ENCODE peak calls at places on chromosomes 11 and 22, in ten cellular contexts. One of them, this sample, is unnamed.

GRCh38 chr11:62459080-62459479 is 40.2 kb downstream of the SCGB1A1 start:
- DNase-seq in stimulated activated CD8-positive, alpha-beta memory T cell treated with anti-CD3 and anti-CD28 coated beads, Interleukin-4, amount 100 ng/mL, for 4 hours: no peak
- DNase-seq in left colon: no peak
- DNase-seq in T-cell: no peak
- DNase-seq in activated effector memory CD4-positive, alpha-beta T cell treated with Interleukin-2 at 50 U/mL for 16 hours: no peak
- DNase-seq in NCI-H1436 treated with DMSO at 0.1 percent for 48 hours: no peak
- DNase-seq in heart right ventricle: no peak
- DNase-seq in activated T-helper 9 cell treated with anti-CD3 and anti-CD28 coated beads, Interleukin-2, amount 50 U/mL, for 16 hours: no peak
- DNase-seq in NCI-H460: no peak
- DNase-seq in effector memory CD8-positive, alpha-beta T cell: no peak
- DNase-seq in this sample: no peak

GRCh38 chr11:63491614-63492372 is 826 bp upstream of the PLAAT5 start:
- DNase-seq in stimulated activated CD8-positive, alpha-beta memory T cell treated with anti-CD3 and anti-CD28 coated beads, Interleukin-4, amount 100 ng/mL, for 4 hours: no peak
- DNase-seq in left colon: no peak
- DNase-seq in T-cell: no peak
- DNase-seq in activated effector memory CD4-positive, alpha-beta T cell treated with Interleukin-2 at 50 U/mL for 16 hours: no peak
- DNase-seq in NCI-H1436 treated with DMSO at 0.1 percent for 48 hours: no peak
- DNase-seq in heart right ventricle: no peak
- DNase-seq in activated T-helper 9 cell treated with anti-CD3 and anti-CD28 coated beads, Interleukin-2, amount 50 U/mL, for 16 hours: no peak
- DNase-seq in NCI-H460: no peak
- DNase-seq in effector memory CD8-positive, alpha-beta T cell: no peak
- DNase-seq in this sample: no peak

GRCh38 chr22:35761037-35761436 is 43.4 kb downstream of the APOL5 start:
- DNase-seq in stimulated activated CD8-positive, alpha-beta memory T cell treated with anti-CD3 and anti-CD28 coated beads, Interleukin-4, amount 100 ng/mL, for 4 hours: no peak
- DNase-seq in left colon: no peak
- DNase-seq in T-cell: no peak
- DNase-seq in activated effector memory CD4-positive, alpha-beta T cell treated with Interleukin-2 at 50 U/mL for 16 hours: no peak
- DNase-seq in NCI-H1436 treated with DMSO at 0.1 percent for 48 hours: no peak
- DNase-seq in heart right ventricle: no peak
- DNase-seq in activated T-helper 9 cell treated with anti-CD3 and anti-CD28 coated beads, Interleukin-2, amount 50 U/mL, for 16 hours: no peak
- DNase-seq in NCI-H460: no peak
- DNase-seq in effector memory CD8-positive, alpha-beta T cell: no peak
- DNase-seq in this sample: peak

GRCh38 chr11:47270331-47271271 is 668 bp downstream of the MADD start:
- DNase-seq in stimulated activated CD8-positive, alpha-beta memory T cell treated with anti-CD3 and anti-CD28 coated beads, Interleukin-4, amount 100 ng/mL, for 4 hours: no peak
- DNase-seq in left colon: no peak
- DNase-seq in T-cell: peak
- DNase-seq in activated effector memory CD4-positive, alpha-beta T cell treated with Interleukin-2 at 50 U/mL for 16 hours: peak
- DNase-seq in NCI-H1436 treated with DMSO at 0.1 percent for 48 hours: no peak
- DNase-seq in heart right ventricle: no peak
- DNase-seq in activated T-helper 9 cell treated with anti-CD3 and anti-CD28 coated beads, Interleukin-2, amount 50 U/mL, for 16 hours: no peak
- DNase-seq in NCI-H460: no peak
- DNase-seq in effector memory CD8-positive, alpha-beta T cell: peak
- DNase-seq in this sample: peak

GRCh38 chr11:71266114-71266833 is 13.9 kb upstream of the SHANK2 start:
- DNase-seq in stimulated activated CD8-positive, alpha-beta memory T cell treated with anti-CD3 and anti-CD28 coated beads, Interleukin-4, amount 100 ng/mL, for 4 hours: no peak
- DNase-seq in left colon: peak
- DNase-seq in T-cell: no peak
- DNase-seq in activated effector memory CD4-positive, alpha-beta T cell treated with Interleukin-2 at 50 U/mL for 16 hours: no peak
- DNase-seq in NCI-H1436 treated with DMSO at 0.1 percent for 48 hours: no peak
- DNase-seq in heart right ventricle: no peak
- DNase-seq in activated T-helper 9 cell treated with anti-CD3 and anti-CD28 coated beads, Interleukin-2, amount 50 U/mL, for 16 hours: no peak
- DNase-seq in NCI-H460: no peak
- DNase-seq in effector memory CD8-positive, alpha-beta T cell: no peak
- DNase-seq in this sample: no peak

GRCh38 chr11:46188017-46188416 is 66.8 kb upstream of the PHF21A start:
- DNase-seq in stimulated activated CD8-positive, alpha-beta memory T cell treated with anti-CD3 and anti-CD28 coated beads, Interleukin-4, amount 100 ng/mL, for 4 hours: no peak
- DNase-seq in left colon: no peak
- DNase-seq in T-cell: no peak
- DNase-seq in activated effector memory CD4-positive, alpha-beta T cell treated with Interleukin-2 at 50 U/mL for 16 hours: no peak
- DNase-seq in NCI-H1436 treated with DMSO at 0.1 percent for 48 hours: no peak
- DNase-seq in heart right ventricle: no peak
- DNase-seq in activated T-helper 9 cell treated with anti-CD3 and anti-CD28 coated beads, Interleukin-2, amount 50 U/mL, for 16 hours: no peak
- DNase-seq in NCI-H460: no peak
- DNase-seq in effector memory CD8-positive, alpha-beta T cell: no peak
- DNase-seq in this sample: no peak

GRCh38 chr11:12110714-12111481 is 508 bp downstream of the MICAL2 start:
- DNase-seq in stimulated activated CD8-positive, alpha-beta memory T cell treated with anti-CD3 and anti-CD28 coated beads, Interleukin-4, amount 100 ng/mL, for 4 hours: no peak
- DNase-seq in left colon: peak
- DNase-seq in T-cell: no peak
- DNase-seq in activated effector memory CD4-positive, alpha-beta T cell treated with Interleukin-2 at 50 U/mL for 16 hours: no peak
- DNase-seq in NCI-H1436 treated with DMSO at 0.1 percent for 48 hours: no peak
- DNase-seq in heart right ventricle: peak
- DNase-seq in activated T-helper 9 cell treated with anti-CD3 and anti-CD28 coated beads, Interleukin-2, amount 50 U/mL, for 16 hours: peak
- DNase-seq in NCI-H460: no peak
- DNase-seq in effector memory CD8-positive, alpha-beta T cell: peak
- DNase-seq in this sample: no peak

GRCh38 chr22:23094695-23095466 is 24.6 kb downstream of the GNAZ start:
- DNase-seq in stimulated activated CD8-positive, alpha-beta memory T cell treated with anti-CD3 and anti-CD28 coated beads, Interleukin-4, amount 100 ng/mL, for 4 hours: no peak
- DNase-seq in left colon: no peak
- DNase-seq in T-cell: no peak
- DNase-seq in activated effector memory CD4-positive, alpha-beta T cell treated with Interleukin-2 at 50 U/mL for 16 hours: no peak
- DNase-seq in NCI-H1436 treated with DMSO at 0.1 percent for 48 hours: no peak
- DNase-seq in heart right ventricle: no peak
- DNase-seq in activated T-helper 9 cell treated with anti-CD3 and anti-CD28 coated beads, Interleukin-2, amount 50 U/mL, for 16 hours: no peak
- DNase-seq in NCI-H460: no peak
- DNase-seq in effector memory CD8-positive, alpha-beta T cell: no peak
- DNase-seq in this sample: peak

GRCh38 chr11:111870113-111870512 is 1.3 kb downstream of the ALG9 start:
- DNase-seq in stimulated activated CD8-positive, alpha-beta memory T cell treated with anti-CD3 and anti-CD28 coated beads, Interleukin-4, amount 100 ng/mL, for 4 hours: no peak
- DNase-seq in left colon: no peak
- DNase-seq in T-cell: no peak
- DNase-seq in activated effector memory CD4-positive, alpha-beta T cell treated with Interleukin-2 at 50 U/mL for 16 hours: no peak
- DNase-seq in NCI-H1436 treated with DMSO at 0.1 percent for 48 hours: no peak
- DNase-seq in heart right ventricle: no peak
- DNase-seq in activated T-helper 9 cell treated with anti-CD3 and anti-CD28 coated beads, Interleukin-2, amount 50 U/mL, for 16 hours: no peak
- DNase-seq in NCI-H460: no peak
- DNase-seq in effector memory CD8-positive, alpha-beta T cell: no peak
- DNase-seq in this sample: no peak

GRCh38 chr11:98589975-98590374 is 430.8 kb upstream of the CNTN5 start:
- DNase-seq in stimulated activated CD8-positive, alpha-beta memory T cell treated with anti-CD3 and anti-CD28 coated beads, Interleukin-4, amount 100 ng/mL, for 4 hours: no peak
- DNase-seq in left colon: no peak
- DNase-seq in T-cell: no peak
- DNase-seq in activated effector memory CD4-positive, alpha-beta T cell treated with Interleukin-2 at 50 U/mL for 16 hours: no peak
- DNase-seq in NCI-H1436 treated with DMSO at 0.1 percent for 48 hours: no peak
- DNase-seq in heart right ventricle: no peak
- DNase-seq in activated T-helper 9 cell treated with anti-CD3 and anti-CD28 coated beads, Interleukin-2, amount 50 U/mL, for 16 hours: no peak
- DNase-seq in NCI-H460: no peak
- DNase-seq in effector memory CD8-positive, alpha-beta T cell: no peak
- DNase-seq in this sample: no peak

GRCh38 chr22:40491990-40492631 is 121.7 kb downstream of the SGSM3 start:
- DNase-seq in stimulated activated CD8-positive, alpha-beta memory T cell treated with anti-CD3 and anti-CD28 coated beads, Interleukin-4, amount 100 ng/mL, for 4 hours: no peak
- DNase-seq in left colon: no peak
- DNase-seq in T-cell: no peak
- DNase-seq in activated effector memory CD4-positive, alpha-beta T cell treated with Interleukin-2 at 50 U/mL for 16 hours: no peak
- DNase-seq in NCI-H1436 treated with DMSO at 0.1 percent for 48 hours: no peak
- DNase-seq in heart right ventricle: no peak
- DNase-seq in activated T-helper 9 cell treated with anti-CD3 and anti-CD28 coated beads, Interleukin-2, amount 50 U/mL, for 16 hours: no peak
- DNase-seq in NCI-H460: no peak
- DNase-seq in effector memory CD8-positive, alpha-beta T cell: no peak
- DNase-seq in this sample: peak

GRCh38 chr11:128686045-128686741 is 7.7 kb upstream of the FLI1 start:
- DNase-seq in stimulated activated CD8-positive, alpha-beta memory T cell treated with anti-CD3 and anti-CD28 coated beads, Interleukin-4, amount 100 ng/mL, for 4 hours: no peak
- DNase-seq in left colon: no peak
- DNase-seq in T-cell: no peak
- DNase-seq in activated effector memory CD4-positive, alpha-beta T cell treated with Interleukin-2 at 50 U/mL for 16 hours: no peak
- DNase-seq in NCI-H1436 treated with DMSO at 0.1 percent for 48 hours: no peak
- DNase-seq in heart right ventricle: no peak
- DNase-seq in activated T-helper 9 cell treated with anti-CD3 and anti-CD28 coated beads, Interleukin-2, amount 50 U/mL, for 16 hours: no peak
- DNase-seq in NCI-H460: no peak
- DNase-seq in effector memory CD8-positive, alpha-beta T cell: no peak
- DNase-seq in this sample: no peak

GRCh38 chr22:45318558-45319318 is 9.0 kb downstream of the FAM118A start:
- DNase-seq in stimulated activated CD8-positive, alpha-beta memory T cell treated with anti-CD3 and anti-CD28 coated beads, Interleukin-4, amount 100 ng/mL, for 4 hours: peak
- DNase-seq in left colon: no peak
- DNase-seq in T-cell: peak
- DNase-seq in activated effector memory CD4-positive, alpha-beta T cell treated with Interleukin-2 at 50 U/mL for 16 hours: peak
- DNase-seq in NCI-H1436 treated with DMSO at 0.1 percent for 48 hours: no peak
- DNase-seq in heart right ventricle: no peak
- DNase-seq in activated T-helper 9 cell treated with anti-CD3 and anti-CD28 coated beads, Interleukin-2, amount 50 U/mL, for 16 hours: no peak
- DNase-seq in NCI-H460: no peak
- DNase-seq in effector memory CD8-positive, alpha-beta T cell: peak
- DNase-seq in this sample: no peak

GRCh38 chr11:515131-515530 is 8.1 kb upstream of the RNH1 start:
- DNase-seq in stimulated activated CD8-positive, alpha-beta memory T cell treated with anti-CD3 and anti-CD28 coated beads, Interleukin-4, amount 100 ng/mL, for 4 hours: no peak
- DNase-seq in left colon: no peak
- DNase-seq in T-cell: no peak
- DNase-seq in activated effector memory CD4-positive, alpha-beta T cell treated with Interleukin-2 at 50 U/mL for 16 hours: no peak
- DNase-seq in NCI-H1436 treated with DMSO at 0.1 percent for 48 hours: no peak
- DNase-seq in heart right ventricle: no peak
- DNase-seq in activated T-helper 9 cell treated with anti-CD3 and anti-CD28 coated beads, Interleukin-2, amount 50 U/mL, for 16 hours: no peak
- DNase-seq in NCI-H460: no peak
- DNase-seq in effector memory CD8-positive, alpha-beta T cell: no peak
- DNase-seq in this sample: no peak

GRCh38 chr11:64000740-64001514 is 14.7 kb downstream of the OTUB1 start:
- DNase-seq in stimulated activated CD8-positive, alpha-beta memory T cell treated with anti-CD3 and anti-CD28 coated beads, Interleukin-4, amount 100 ng/mL, for 4 hours: no peak
- DNase-seq in left colon: peak
- DNase-seq in T-cell: no peak
- DNase-seq in activated effector memory CD4-positive, alpha-beta T cell treated with Interleukin-2 at 50 U/mL for 16 hours: no peak
- DNase-seq in NCI-H1436 treated with DMSO at 0.1 percent for 48 hours: no peak
- DNase-seq in heart right ventricle: no peak
- DNase-seq in activated T-helper 9 cell treated with anti-CD3 and anti-CD28 coated beads, Interleukin-2, amount 50 U/mL, for 16 hours: no peak
- DNase-seq in NCI-H460: no peak
- DNase-seq in effector memory CD8-positive, alpha-beta T cell: no peak
- DNase-seq in this sample: no peak

GRCh38 chr11:28146123-28146751 is 38.0 kb downstream of the METTL15 start:
- DNase-seq in stimulated activated CD8-positive, alpha-beta memory T cell treated with anti-CD3 and anti-CD28 coated beads, Interleukin-4, amount 100 ng/mL, for 4 hours: no peak
- DNase-seq in left colon: no peak
- DNase-seq in T-cell: no peak
- DNase-seq in activated effector memory CD4-positive, alpha-beta T cell treated with Interleukin-2 at 50 U/mL for 16 hours: no peak
- DNase-seq in NCI-H1436 treated with DMSO at 0.1 percent for 48 hours: no peak
- DNase-seq in heart right ventricle: no peak
- DNase-seq in activated T-helper 9 cell treated with anti-CD3 and anti-CD28 coated beads, Interleukin-2, amount 50 U/mL, for 16 hours: no peak
- DNase-seq in NCI-H460: peak
- DNase-seq in effector memory CD8-positive, alpha-beta T cell: no peak
- DNase-seq in this sample: peak

GRCh38 chr22:42929838-42930155 is 72.7 kb upstream of the ARFGAP3 start:
- DNase-seq in stimulated activated CD8-positive, alpha-beta memory T cell treated with anti-CD3 and anti-CD28 coated beads, Interleukin-4, amount 100 ng/mL, for 4 hours: no peak
- DNase-seq in left colon: no peak
- DNase-seq in T-cell: no peak
- DNase-seq in activated effector memory CD4-positive, alpha-beta T cell treated with Interleukin-2 at 50 U/mL for 16 hours: no peak
- DNase-seq in NCI-H1436 treated with DMSO at 0.1 percent for 48 hours: no peak
- DNase-seq in heart right ventricle: no peak
- DNase-seq in activated T-helper 9 cell treated with anti-CD3 and anti-CD28 coated beads, Interleukin-2, amount 50 U/mL, for 16 hours: no peak
- DNase-seq in NCI-H460: no peak
- DNase-seq in effector memory CD8-positive, alpha-beta T cell: no peak
- DNase-seq in this sample: no peak

GRCh38 chr22:41541484-41541883 is 2.8 kb downstream of the POLR3H start:
- DNase-seq in stimulated activated CD8-positive, alpha-beta memory T cell treated with anti-CD3 and anti-CD28 coated beads, Interleukin-4, amount 100 ng/mL, for 4 hours: no peak
- DNase-seq in left colon: no peak
- DNase-seq in T-cell: no peak
- DNase-seq in activated effector memory CD4-positive, alpha-beta T cell treated with Interleukin-2 at 50 U/mL for 16 hours: no peak
- DNase-seq in NCI-H1436 treated with DMSO at 0.1 percent for 48 hours: no peak
- DNase-seq in heart right ventricle: no peak
- DNase-seq in activated T-helper 9 cell treated with anti-CD3 and anti-CD28 coated beads, Interleukin-2, amount 50 U/mL, for 16 hours: no peak
- DNase-seq in NCI-H460: no peak
- DNase-seq in effector memory CD8-positive, alpha-beta T cell: no peak
- DNase-seq in this sample: no peak

GRCh38 chr11:31092638-31093037 is 276.9 kb downstream of the DCDC1 start:
- DNase-seq in stimulated activated CD8-positive, alpha-beta memory T cell treated with anti-CD3 and anti-CD28 coated beads, Interleukin-4, amount 100 ng/mL, for 4 hours: no peak
- DNase-seq in left colon: no peak
- DNase-seq in T-cell: no peak
- DNase-seq in activated effector memory CD4-positive, alpha-beta T cell treated with Interleukin-2 at 50 U/mL for 16 hours: no peak
- DNase-seq in NCI-H1436 treated with DMSO at 0.1 percent for 48 hours: no peak
- DNase-seq in heart right ventricle: no peak
- DNase-seq in activated T-helper 9 cell treated with anti-CD3 and anti-CD28 coated beads, Interleukin-2, amount 50 U/mL, for 16 hours: no peak
- DNase-seq in NCI-H460: no peak
- DNase-seq in effector memory CD8-positive, alpha-beta T cell: no peak
- DNase-seq in this sample: no peak

GRCh38 chr11:6655790-6656580 is at the start of gene DCHS1:
- DNase-seq in stimulated activated CD8-positive, alpha-beta memory T cell treated with anti-CD3 and anti-CD28 coated beads, Interleukin-4, amount 100 ng/mL, for 4 hours: no peak
- DNase-seq in left colon: no peak
- DNase-seq in T-cell: no peak
- DNase-seq in activated effector memory CD4-positive, alpha-beta T cell treated with Interleukin-2 at 50 U/mL for 16 hours: no peak
- DNase-seq in NCI-H1436 treated with DMSO at 0.1 percent for 48 hours: no peak
- DNase-seq in heart right ventricle: peak
- DNase-seq in activated T-helper 9 cell treated with anti-CD3 and anti-CD28 coated beads, Interleukin-2, amount 50 U/mL, for 16 hours: no peak
- DNase-seq in NCI-H460: no peak
- DNase-seq in effector memory CD8-positive, alpha-beta T cell: no peak
- DNase-seq in this sample: no peak

GRCh38 chr22:49913446-49913845 is 4.8 kb downstream of the ALG12 start:
- DNase-seq in stimulated activated CD8-positive, alpha-beta memory T cell treated with anti-CD3 and anti-CD28 coated beads, Interleukin-4, amount 100 ng/mL, for 4 hours: no peak
- DNase-seq in left colon: no peak
- DNase-seq in T-cell: no peak
- DNase-seq in activated effector memory CD4-positive, alpha-beta T cell treated with Interleukin-2 at 50 U/mL for 16 hours: no peak
- DNase-seq in NCI-H1436 treated with DMSO at 0.1 percent for 48 hours: no peak
- DNase-seq in heart right ventricle: no peak
- DNase-seq in activated T-helper 9 cell treated with anti-CD3 and anti-CD28 coated beads, Interleukin-2, amount 50 U/mL, for 16 hours: no peak
- DNase-seq in NCI-H460: no peak
- DNase-seq in effector memory CD8-positive, alpha-beta T cell: no peak
- DNase-seq in this sample: no peak

GRCh38 chr11:2831826-2832717 is 53.5 kb downstream of the CDKN1C start:
- DNase-seq in stimulated activated CD8-positive, alpha-beta memory T cell treated with anti-CD3 and anti-CD28 coated beads, Interleukin-4, amount 100 ng/mL, for 4 hours: no peak
- DNase-seq in left colon: no peak
- DNase-seq in T-cell: no peak
- DNase-seq in activated effector memory CD4-positive, alpha-beta T cell treated with Interleukin-2 at 50 U/mL for 16 hours: no peak
- DNase-seq in NCI-H1436 treated with DMSO at 0.1 percent for 48 hours: no peak
- DNase-seq in heart right ventricle: peak
- DNase-seq in activated T-helper 9 cell treated with anti-CD3 and anti-CD28 coated beads, Interleukin-2, amount 50 U/mL, for 16 hours: no peak
- DNase-seq in NCI-H460: no peak
- DNase-seq in effector memory CD8-positive, alpha-beta T cell: no peak
- DNase-seq in this sample: no peak

GRCh38 chr22:20530368-20531153 is 23.2 kb downstream of the MED15 start:
- DNase-seq in stimulated activated CD8-positive, alpha-beta memory T cell treated with anti-CD3 and anti-CD28 coated beads, Interleukin-4, amount 100 ng/mL, for 4 hours: no peak
- DNase-seq in left colon: peak
- DNase-seq in T-cell: no peak
- DNase-seq in activated effector memory CD4-positive, alpha-beta T cell treated with Interleukin-2 at 50 U/mL for 16 hours: no peak
- DNase-seq in NCI-H1436 treated with DMSO at 0.1 percent for 48 hours: no peak
- DNase-seq in heart right ventricle: no peak
- DNase-seq in activated T-helper 9 cell treated with anti-CD3 and anti-CD28 coated beads, Interleukin-2, amount 50 U/mL, for 16 hours: no peak
- DNase-seq in NCI-H460: peak
- DNase-seq in effector memory CD8-positive, alpha-beta T cell: no peak
- DNase-seq in this sample: no peak

GRCh38 chr22:43616645-43617044 is 195.5 kb downstream of the EFCAB6 start:
- DNase-seq in stimulated activated CD8-positive, alpha-beta memory T cell treated with anti-CD3 and anti-CD28 coated beads, Interleukin-4, amount 100 ng/mL, for 4 hours: no peak
- DNase-seq in left colon: peak
- DNase-seq in T-cell: no peak
- DNase-seq in activated effector memory CD4-positive, alpha-beta T cell treated with Interleukin-2 at 50 U/mL for 16 hours: no peak
- DNase-seq in NCI-H1436 treated with DMSO at 0.1 percent for 48 hours: no peak
- DNase-seq in heart right ventricle: no peak
- DNase-seq in activated T-helper 9 cell treated with anti-CD3 and anti-CD28 coated beads, Interleukin-2, amount 50 U/mL, for 16 hours: no peak
- DNase-seq in NCI-H460: no peak
- DNase-seq in effector memory CD8-positive, alpha-beta T cell: no peak
- DNase-seq in this sample: no peak

GRCh38 chr11:106092446-106092845 is 15.0 kb downstream of the AASDHPPT start:
- DNase-seq in stimulated activated CD8-positive, alpha-beta memory T cell treated with anti-CD3 and anti-CD28 coated beads, Interleukin-4, amount 100 ng/mL, for 4 hours: no peak
- DNase-seq in left colon: no peak
- DNase-seq in T-cell: no peak
- DNase-seq in activated effector memory CD4-positive, alpha-beta T cell treated with Interleukin-2 at 50 U/mL for 16 hours: no peak
- DNase-seq in NCI-H1436 treated with DMSO at 0.1 percent for 48 hours: no peak
- DNase-seq in heart right ventricle: no peak
- DNase-seq in activated T-helper 9 cell treated with anti-CD3 and anti-CD28 coated beads, Interleukin-2, amount 50 U/mL, for 16 hours: no peak
- DNase-seq in NCI-H460: no peak
- DNase-seq in effector memory CD8-positive, alpha-beta T cell: no peak
- DNase-seq in this sample: no peak

GRCh38 chr11:86753376-86753775 is 47.0 kb upstream of the PRSS23 start:
- DNase-seq in stimulated activated CD8-positive, alpha-beta memory T cell treated with anti-CD3 and anti-CD28 coated beads, Interleukin-4, amount 100 ng/mL, for 4 hours: no peak
- DNase-seq in left colon: no peak
- DNase-seq in T-cell: no peak
- DNase-seq in activated effector memory CD4-positive, alpha-beta T cell treated with Interleukin-2 at 50 U/mL for 16 hours: no peak
- DNase-seq in NCI-H1436 treated with DMSO at 0.1 percent for 48 hours: no peak
- DNase-seq in heart right ventricle: no peak
- DNase-seq in activated T-helper 9 cell treated with anti-CD3 and anti-CD28 coated beads, Interleukin-2, amount 50 U/mL, for 16 hours: no peak
- DNase-seq in NCI-H460: no peak
- DNase-seq in effector memory CD8-positive, alpha-beta T cell: no peak
- DNase-seq in this sample: no peak

GRCh38 chr11:95793111-95793510 is 2.8 kb downstream of the CEP57 start:
- DNase-seq in stimulated activated CD8-positive, alpha-beta memory T cell treated with anti-CD3 and anti-CD28 coated beads, Interleukin-4, amount 100 ng/mL, for 4 hours: no peak
- DNase-seq in left colon: no peak
- DNase-seq in T-cell: no peak
- DNase-seq in activated effector memory CD4-positive, alpha-beta T cell treated with Interleukin-2 at 50 U/mL for 16 hours: no peak
- DNase-seq in NCI-H1436 treated with DMSO at 0.1 percent for 48 hours: no peak
- DNase-seq in heart right ventricle: no peak
- DNase-seq in activated T-helper 9 cell treated with anti-CD3 and anti-CD28 coated beads, Interleukin-2, amount 50 U/mL, for 16 hours: no peak
- DNase-seq in NCI-H460: no peak
- DNase-seq in effector memory CD8-positive, alpha-beta T cell: no peak
- DNase-seq in this sample: no peak

GRCh38 chr11:77196961-77197360 is 68.9 kb downstream of the MYO7A start:
- DNase-seq in stimulated activated CD8-positive, alpha-beta memory T cell treated with anti-CD3 and anti-CD28 coated beads, Interleukin-4, amount 100 ng/mL, for 4 hours: no peak
- DNase-seq in left colon: no peak
- DNase-seq in T-cell: no peak
- DNase-seq in activated effector memory CD4-positive, alpha-beta T cell treated with Interleukin-2 at 50 U/mL for 16 hours: no peak
- DNase-seq in NCI-H1436 treated with DMSO at 0.1 percent for 48 hours: no peak
- DNase-seq in heart right ventricle: no peak
- DNase-seq in activated T-helper 9 cell treated with anti-CD3 and anti-CD28 coated beads, Interleukin-2, amount 50 U/mL, for 16 hours: no peak
- DNase-seq in NCI-H460: no peak
- DNase-seq in effector memory CD8-positive, alpha-beta T cell: no peak
- DNase-seq in this sample: no peak